ENCODE peak calls at places on chromosomes 3 and 15, in four cellular contexts. V, L, J and D are unnamed samples.

GRCh38 chr15:93141373-93141790 is 52.4 kb upstream of the RGMA start:
- DNase-seq in V (no peak), L (no peak), J (no peak), D (no peak)

GRCh38 chr3:41053220-41053619 is 146.1 kb upstream of the CTNNB1 start:
- DNase-seq in V (no peak), L (no peak), J (no peak), D (no peak)

GRCh38 chr15:75570119-75570518 is 9.0 kb downstream of the PTPN9 start:
- DNase-seq in V (no peak), L (no peak), J (no peak), D (no peak)

GRCh38 chr15:26013946-26014345 is 150.8 kb upstream of the ATP10A start:
- DNase-seq in V (no peak), L (no peak), J (no peak), D (no peak)

GRCh38 chr3:15659254-15659975 is 57.9 kb downstream of the BTD start:
- DNase-seq in V (no peak), L (no peak), J (no peak), D (no peak)

GRCh38 chr15:55742927-55743614 is at the start of gene PRTG:
- DNase-seq in V (peak), L (peak), J (no peak), D (peak)

GRCh38 chr3:194592798-194593752 is 40.1 kb downstream of the TMEM44 start:
- DNase-seq in V (peak), L (no peak), J (no peak), D (no peak)

GRCh38 chr3:151804267-151804666 is 9.6 kb upstream of the AADAC start:
- DNase-seq in V (no peak), L (no peak), J (no peak), D (no peak)

GRCh38 chr3:130894130-130894872 is 417 bp downstream of the ATP2C1 start:
- DNase-seq in V (peak), L (peak), J (no peak), D (peak)

GRCh38 chr3:162538466-162538865 is 1041.9 kb downstream of the OTOL1 start:
- DNase-seq in V (no peak), L (no peak), J (no peak), D (no peak)

GRCh38 chr3:140553591-140553990 is 124.3 kb upstream of the TRIM42 start:
- DNase-seq in V (no peak), L (peak), J (no peak), D (no peak)

GRCh38 chr3:193869221-193870201 is 266.4 kb upstream of the HES1 start:
- DNase-seq in V (peak), L (peak), J (peak), D (peak)

GRCh38 chr15:39598186-39598850 is 17.4 kb downstream of the THBS1 start:
- DNase-seq in V (peak), L (no peak), J (no peak), D (no peak)

GRCh38 chr15:25378501-25378901 is 60.3 kb downstream of the UBE3A start:
- DNase-seq in V (no peak), L (no peak), J (no peak), D (no peak)

GRCh38 chr15:68681836-68682235 is 103.0 kb downstream of the CORO2B start:
- DNase-seq in V (no peak), L (no peak), J (no peak), D (no peak)
- H3K27ac ChIP-seq in V (no peak), L (no peak), J (no peak), D (no peak)

GRCh38 chr15:66692808-66693596 is 9.0 kb upstream of the SMAD6 start:
- DNase-seq in V (peak), L (no peak), J (no peak), D (no peak)
- H2BK12ac ChIP-seq in V (peak), L (no peak), J (no peak), D (no peak)

GRCh38 chr3:138042043-138042442 is 32.1 kb downstream of the CLDN18 start:
- DNase-seq in V (peak), L (no peak), J (no peak), D (no peak)
- H2BK120ac ChIP-seq in V (no peak), L (no peak), J (no peak), D (no peak)

GRCh38 chr3:127597020-127597771 is 1.0 kb upstream of the MCM2 start:
- DNase-seq in V (no peak), L (no peak), J (no peak), D (no peak)
- H3K27ac ChIP-seq in V (no peak), L (no peak), J (no peak), D (no peak)